ENCODE peak calls at places on chromosomes 1 and 21, in four cellular contexts. V is T-helper 17 cell, J is colonic mucosa, R is A549. P is an unnamed sample.

GRCh38 chr1:227883073-227883520 is 64.6 kb downstream of the WNT9A start:
- DNase-seq in V (peak; percentile 6), J (peak; percentile 12), R (no peak), P (no peak)

GRCh38 chr1:32988665-32989064 is 24.1 kb upstream of the RNF19B start:
- DNase-seq in V (no peak), J (no peak), R (no peak), P (no peak)

GRCh38 chr1:52534928-52535764 is 17.7 kb downstream of the TUT4 start:
- DNase-seq in V (no peak), J (no peak), R (no peak), P (no peak)

GRCh38 chr1:62727656-62728396 is 39.6 kb upstream of the DOCK7 start:
- DNase-seq in V (no peak), J (no peak), R (no peak), P (no peak)

GRCh38 chr1:8702121-8702520 is 115.3 kb downstream of the RERE start:
- DNase-seq in V (no peak), J (peak; percentile 75), R (peak; percentile 58), P (no peak)

GRCh38 chr1:203557390-203557789 is 63.4 kb downstream of the OPTC start:
- DNase-seq in V (no peak), J (no peak), R (no peak), P (peak; percentile 55)

GRCh38 chr1:184860985-184861754 is 106.5 kb upstream of the EDEM3 start:
- DNase-seq in V (no peak), J (no peak), R (no peak), P (no peak)

GRCh38 chr1:181101581-181102226 is 13.2 kb downstream of the IER5 start:
- DNase-seq in V (no peak), J (no peak), R (no peak), P (no peak)

GRCh38 chr1:9119745-9120144 is 9.2 kb downstream of the GPR157 start:
- DNase-seq in V (no peak), J (no peak), R (no peak), P (no peak)

GRCh38 chr1:117210831-117211261 is at the start of gene VTCN1:
- DNase-seq in V (no peak), J (no peak), R (peak; percentile 39), P (no peak)

GRCh38 chr1:46735708-46736324 is 16.9 kb upstream of the EFCAB14 start:
- DNase-seq in V (no peak), J (peak; percentile 45), R (peak; percentile 46), P (no peak)

GRCh38 chr1:7295946-7296345 is 475.1 kb upstream of the VAMP3 start:
- DNase-seq in V (no peak), J (peak; percentile 3), R (no peak), P (no peak)

GRCh38 chr1:243497939-243498681 is 242.3 kb downstream of the SDCCAG8 start:
- DNase-seq in V (no peak), J (no peak), R (no peak), P (no peak)

GRCh38 chr1:202160377-202160940 is at the start of gene PTPN7:
- DNase-seq in V (peak; percentile 56), J (peak; percentile 49), R (no peak), P (no peak)

GRCh38 chr1:96927125-96927524 is 205.5 kb downstream of the PTBP2 start:
- DNase-seq in V (no peak), J (no peak), R (no peak), P (no peak)

GRCh38 chr1:200161801-200162200 is 134.3 kb downstream of the NR5A2 start:
- DNase-seq in V (no peak), J (no peak), R (no peak), P (no peak)

GRCh38 chr1:23555949-23556640 is 3.2 kb downstream of the ID3 start:
- DNase-seq in V (no peak), J (peak; percentile 28), R (peak; percentile 87), P (no peak)

GRCh38 chr1:28553229-28553930 is 495 bp downstream of the TRNAU1AP start:
- DNase-seq in V (peak; percentile 15), J (peak; percentile 49), R (no peak), P (no peak)

GRCh38 chr1:56776581-56776980 is 42.6 kb downstream of the FYB2 start:
- DNase-seq in V (no peak), J (no peak), R (no peak), P (no peak)

GRCh38 chr1:10400013-10400412 is 1.1 kb downstream of the PGD start:
- DNase-seq in V (no peak), J (no peak), R (no peak), P (no peak)

GRCh38 chr1:20723537-20724363 is 5.9 kb upstream of the KIF17 start:
- DNase-seq in V (no peak), J (no peak), R (no peak), P (no peak)

GRCh38 chr1:20724364-20725188 is 6.8 kb upstream of the KIF17 start:
- DNase-seq in V (no peak), J (no peak), R (no peak), P (no peak)

GRCh38 chr1:20721117-20722061 is 3.6 kb upstream of the KIF17 start:
- DNase-seq in V (peak; percentile 3), J (no peak), R (no peak), P (no peak)

GRCh38 chr1:20725189-20726106 is 7.1 kb downstream of the SH2D5 start:
- DNase-seq in V (no peak), J (no peak), R (no peak), P (no peak)

GRCh38 chr1:20723159-20723536 is 5.3 kb upstream of the KIF17 start:
- DNase-seq in V (no peak), J (no peak), R (no peak), P (no peak)
- H3K9me3 ChIP-seq in V (no peaks in the 10 kb centered on the region), J (no peaks in the 10 kb centered on the region), R (no peaks in the 10 kb centered on the region), P (no peaks in the 10 kb centered on the region)

GRCh38 chr21:27300770-27301169 is 333.9 kb upstream of the ADAMTS5 start:
- DNase-seq in V (no peak), J (no peak), R (no peak), P (no peak)
- H3K9me3 ChIP-seq in V (no peaks in the 10 kb centered on the region), J (no peaks in the 10 kb centered on the region), R (no peaks in the 10 kb centered on the region), P (no peaks in the 10 kb centered on the region)

GRCh38 chr1:221548942-221549341 is 192.9 kb downstream of the DUSP10 start:
- DNase-seq in V (no peak), J (no peak), R (no peak), P (no peak)
- H3K9me3 ChIP-seq in V (no peaks in the 10 kb centered on the region), J (no peaks in the 10 kb centered on the region), R (no peaks in the 10 kb centered on the region), P (no peaks in the 10 kb centered on the region)

GRCh38 chr1:2863149-2863963 is 61.9 kb upstream of the TTC34 start:
- DNase-seq in V (no peak), J (no peak), R (no peak), P (no peak)
- H3K9me3 ChIP-seq in V (no peaks in the 10 kb centered on the region), J (no peaks in the 10 kb centered on the region), R (no peaks in the 10 kb centered on the region), P (no peaks in the 10 kb centered on the region)

GRCh38 chr1:19794583-19794982 is 5.1 kb downstream of the TMCO4 start:
- DNase-seq in V (no peak), J (no peak), R (no peak), P (no peak)
- H3K9me3 ChIP-seq in V (no peaks in the 10 kb centered on the region), J (no peaks in the 10 kb centered on the region), R (no peaks in the 10 kb centered on the region), P (no peaks in the 10 kb centered on the region)

GRCh38 chr1:115445090-115445489 is 107.0 kb upstream of the NGF start:
- DNase-seq in V (no peak), J (no peak), R (no peak), P (no peak)

GRCh38 chr1:115447672-115448071 is 109.6 kb upstream of the NGF start:
- DNase-seq in V (no peak), J (no peak), R (no peak), P (no peak)

GRCh38 chr1:115452600-115453329 is 114.7 kb upstream of the NGF start:
- DNase-seq in V (no peak), J (no peak), R (no peak), P (no peak)

GRCh38 chr1:115450641-115451040 is 112.6 kb upstream of the NGF start:
- DNase-seq in V (no peak), J (no peak), R (no peak), P (no peak)

DNA sequence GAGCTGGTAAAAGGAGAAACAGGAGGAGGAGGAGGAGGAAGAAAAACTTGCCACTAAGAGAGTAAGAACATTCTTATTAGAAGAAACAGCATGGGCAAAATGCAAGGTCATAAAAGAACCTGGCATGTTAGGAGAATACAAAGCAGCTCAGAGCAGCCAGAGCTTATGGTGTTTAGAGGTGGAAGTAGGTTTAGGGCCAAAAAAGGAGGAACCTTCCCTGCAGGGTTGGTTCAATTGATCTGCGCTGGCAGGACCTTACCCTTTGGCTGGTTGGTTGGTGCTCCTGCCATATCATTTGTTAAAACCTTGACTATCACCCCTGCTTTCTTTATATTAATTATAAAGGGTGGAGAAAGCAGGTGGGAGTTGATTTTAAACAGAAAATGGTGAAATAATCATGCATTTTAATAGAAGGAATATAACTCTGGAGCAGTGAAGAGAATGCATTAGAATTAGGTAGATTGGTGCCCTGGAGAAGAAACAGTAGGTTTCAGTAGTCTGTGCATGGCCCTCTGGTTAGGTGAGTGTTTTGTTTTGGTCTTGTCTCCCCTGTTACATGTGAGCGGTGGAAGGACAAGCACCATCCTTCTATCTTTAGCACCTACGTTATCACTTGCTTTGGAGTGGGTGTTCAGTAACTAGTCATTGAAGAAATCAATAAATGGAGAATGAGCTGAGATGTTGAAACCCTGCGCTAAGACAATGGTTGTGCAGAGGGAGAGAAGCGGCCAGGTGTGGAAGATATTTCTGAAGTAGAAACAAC is 110.4 kb upstream of the NGF start:
- DNase-seq in V (no peak), J (no peak), R (no peak), P (no peak)
- H3K9me3 ChIP-seq in V (no peaks in the 10 kb centered on the region), J (no peaks in the 10 kb centered on the region), R (no peaks in the 10 kb centered on the region), P (no peaks in the 10 kb centered on the region)